ENCODE peak calls at places on chromosomes 11 and 22, in ten cellular contexts. One of them, this sample, is unnamed. For H3K36me3, the result is how much of the 10 kb centered on the place peaks cover.

GRCh38 chr11:121630041-121630440 is 177.3 kb upstream of the SORL1-AS1 start:
- DNase-seq in mesendoderm: no peak
- DNase-seq in lower lobe of right lung: no peak
- DNase-seq in gastrocnemius medialis: no peak
- DNase-seq in uterus: no peak
- DNase-seq in effector memory CD4-positive, alpha-beta T cell: no peak
- DNase-seq in adrenal gland: no peak
- DNase-seq in prostate gland: no peak
- DNase-seq in GM23248: peak
- DNase-seq in ovary: no peak
- DNase-seq in this sample: no peak

GRCh38 chr22:36177160-36177559 is 16.6 kb upstream of the APOL3 start:
- DNase-seq in mesendoderm: no peak
- DNase-seq in lower lobe of right lung: no peak
- DNase-seq in gastrocnemius medialis: no peak
- DNase-seq in uterus: no peak
- DNase-seq in effector memory CD4-positive, alpha-beta T cell: no peak
- DNase-seq in adrenal gland: no peak
- DNase-seq in prostate gland: no peak
- DNase-seq in GM23248: no peak
- DNase-seq in ovary: no peak
- DNase-seq in this sample: peak

GRCh38 chr11:10730151-10730550 is 20.9 kb upstream of the CTR9 start:
- DNase-seq in mesendoderm: no peak
- DNase-seq in lower lobe of right lung: no peak
- DNase-seq in gastrocnemius medialis: no peak
- DNase-seq in uterus: no peak
- DNase-seq in effector memory CD4-positive, alpha-beta T cell: no peak
- DNase-seq in adrenal gland: no peak
- DNase-seq in prostate gland: no peak
- DNase-seq in GM23248: peak
- DNase-seq in ovary: no peak
- DNase-seq in this sample: no peak

GRCh38 chr11:111946499-111946898 is 9.4 kb downstream of the DIXDC1 start:
- DNase-seq in mesendoderm: no peak
- DNase-seq in lower lobe of right lung: no peak
- DNase-seq in gastrocnemius medialis: no peak
- DNase-seq in uterus: no peak
- DNase-seq in effector memory CD4-positive, alpha-beta T cell: no peak
- DNase-seq in adrenal gland: no peak
- DNase-seq in prostate gland: no peak
- DNase-seq in GM23248: no peak
- DNase-seq in ovary: no peak
- DNase-seq in this sample: peak

GRCh38 chr11:32918427-32918826 is 25.8 kb downstream of the QSER1 start:
- DNase-seq in mesendoderm: peak
- DNase-seq in lower lobe of right lung: no peak
- DNase-seq in gastrocnemius medialis: no peak
- DNase-seq in uterus: no peak
- DNase-seq in effector memory CD4-positive, alpha-beta T cell: no peak
- DNase-seq in adrenal gland: no peak
- DNase-seq in prostate gland: no peak
- DNase-seq in GM23248: no peak
- DNase-seq in ovary: no peak
- DNase-seq in this sample: no peak

GRCh38 chr22:35540600-35541253 is at the start of gene RASD2:
- DNase-seq in mesendoderm: peak
- DNase-seq in lower lobe of right lung: no peak
- DNase-seq in gastrocnemius medialis: peak
- DNase-seq in uterus: peak
- DNase-seq in effector memory CD4-positive, alpha-beta T cell: no peak
- DNase-seq in adrenal gland: peak
- DNase-seq in prostate gland: peak
- DNase-seq in GM23248: peak
- DNase-seq in ovary: no peak
- DNase-seq in this sample: no peak

GRCh38 chr22:23903328-23903971 is 9.3 kb downstream of the MIF start:
- DNase-seq in mesendoderm: no peak
- DNase-seq in lower lobe of right lung: no peak
- DNase-seq in gastrocnemius medialis: no peak
- DNase-seq in uterus: no peak
- DNase-seq in effector memory CD4-positive, alpha-beta T cell: no peak
- DNase-seq in adrenal gland: no peak
- DNase-seq in prostate gland: peak
- DNase-seq in GM23248: no peak
- DNase-seq in ovary: no peak
- DNase-seq in this sample: no peak

GRCh38 chr11:117822031-117822521 is 2.5 kb downstream of the FXYD2 start:
- DNase-seq in mesendoderm: peak
- DNase-seq in lower lobe of right lung: no peak
- DNase-seq in gastrocnemius medialis: no peak
- DNase-seq in uterus: no peak
- DNase-seq in effector memory CD4-positive, alpha-beta T cell: no peak
- DNase-seq in adrenal gland: no peak
- DNase-seq in prostate gland: no peak
- DNase-seq in GM23248: peak
- DNase-seq in ovary: peak
- DNase-seq in this sample: no peak

GRCh38 chr11:92843455-92843854 is 126.0 kb upstream of the MTNR1B start:
- DNase-seq in mesendoderm: no peak
- DNase-seq in lower lobe of right lung: no peak
- DNase-seq in gastrocnemius medialis: no peak
- DNase-seq in uterus: no peak
- DNase-seq in effector memory CD4-positive, alpha-beta T cell: no peak
- DNase-seq in adrenal gland: no peak
- DNase-seq in prostate gland: peak
- DNase-seq in GM23248: no peak
- DNase-seq in ovary: no peak
- DNase-seq in this sample: no peak

GRCh38 chr11:36467913-36468312 is 42.2 kb downstream of the TRAF6 start:
- DNase-seq in mesendoderm: no peak
- DNase-seq in lower lobe of right lung: no peak
- DNase-seq in gastrocnemius medialis: peak
- DNase-seq in uterus: no peak
- DNase-seq in effector memory CD4-positive, alpha-beta T cell: no peak
- DNase-seq in adrenal gland: no peak
- DNase-seq in prostate gland: peak
- DNase-seq in GM23248: no peak
- DNase-seq in ovary: no peak
- DNase-seq in this sample: no peak

GRCh38 chr11:288328-289144 is at the start of gene PGGHG:
- DNase-seq in mesendoderm: no peak
- DNase-seq in lower lobe of right lung: peak
- DNase-seq in gastrocnemius medialis: peak
- DNase-seq in uterus: peak
- DNase-seq in effector memory CD4-positive, alpha-beta T cell: peak
- DNase-seq in adrenal gland: peak
- DNase-seq in prostate gland: no peak
- DNase-seq in GM23248: peak
- DNase-seq in ovary: peak
- DNase-seq in this sample: no peak

DNA sequence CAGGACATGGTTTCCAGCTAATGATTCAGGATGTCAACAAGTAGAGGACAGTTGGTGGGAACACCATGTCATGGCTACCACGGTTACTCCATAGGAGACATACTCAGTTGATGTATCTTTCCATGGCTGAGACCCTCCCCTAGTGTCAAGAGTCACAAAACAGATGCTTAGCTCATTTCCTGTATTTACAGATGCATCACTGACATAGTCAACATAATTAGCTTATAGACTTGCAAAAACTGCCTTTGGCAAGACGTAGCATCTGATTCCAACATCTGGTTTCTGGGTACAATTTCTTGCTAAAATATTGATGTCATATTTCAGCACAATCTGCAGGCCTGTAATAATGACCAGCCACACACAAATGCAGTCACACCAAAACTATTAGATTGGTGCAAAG is 550.3 kb downstream of the FAM181B start:
- DNase-seq in mesendoderm: peak
- DNase-seq in lower lobe of right lung: no peak
- DNase-seq in gastrocnemius medialis: no peak
- DNase-seq in uterus: no peak
- DNase-seq in effector memory CD4-positive, alpha-beta T cell: no peak
- DNase-seq in adrenal gland: no peak
- DNase-seq in prostate gland: no peak
- DNase-seq in GM23248: no peak
- DNase-seq in ovary: no peak
- DNase-seq in this sample: no peak
- H3K4me3 ChIP-seq in mesendoderm: no peak
- H3K4me3 ChIP-seq in lower lobe of right lung: no peak
- H3K4me3 ChIP-seq in gastrocnemius medialis: no peak
- H3K4me3 ChIP-seq in uterus: no peak
- H3K4me3 ChIP-seq in effector memory CD4-positive, alpha-beta T cell: no peak
- H3K4me3 ChIP-seq in adrenal gland: no peak
- H3K4me3 ChIP-seq in prostate gland: no peak
- H3K4me3 ChIP-seq in GM23248: no peak
- H3K4me3 ChIP-seq in ovary: no peak
- H3K4me3 ChIP-seq in this sample: no peak

GRCh38 chr11:134261000-134261399 is 7.6 kb downstream of the ACAD8 start:
- DNase-seq in mesendoderm: no peak
- DNase-seq in lower lobe of right lung: no peak
- DNase-seq in gastrocnemius medialis: no peak
- DNase-seq in uterus: no peak
- DNase-seq in effector memory CD4-positive, alpha-beta T cell: no peak
- DNase-seq in adrenal gland: no peak
- DNase-seq in prostate gland: no peak
- DNase-seq in GM23248: no peak
- DNase-seq in ovary: no peak
- DNase-seq in this sample: no peak

GRCh38 chr11:134261626-134262488 is 8.5 kb downstream of the ACAD8 start:
- DNase-seq in mesendoderm: peak
- DNase-seq in lower lobe of right lung: no peak
- DNase-seq in gastrocnemius medialis: no peak
- DNase-seq in uterus: no peak
- DNase-seq in effector memory CD4-positive, alpha-beta T cell: no peak
- DNase-seq in adrenal gland: no peak
- DNase-seq in prostate gland: no peak
- DNase-seq in GM23248: peak
- DNase-seq in ovary: no peak
- DNase-seq in this sample: no peak

GRCh38 chr11:134258577-134258976 is 5.2 kb downstream of the ACAD8 start:
- DNase-seq in mesendoderm: no peak
- DNase-seq in lower lobe of right lung: no peak
- DNase-seq in gastrocnemius medialis: no peak
- DNase-seq in uterus: no peak
- DNase-seq in effector memory CD4-positive, alpha-beta T cell: no peak
- DNase-seq in adrenal gland: no peak
- DNase-seq in prostate gland: peak
- DNase-seq in GM23248: no peak
- DNase-seq in ovary: no peak
- DNase-seq in this sample: no peak

GRCh38 chr11:134257101-134257500 is 3.7 kb downstream of the ACAD8 start:
- DNase-seq in mesendoderm: no peak
- DNase-seq in lower lobe of right lung: no peak
- DNase-seq in gastrocnemius medialis: no peak
- DNase-seq in uterus: no peak
- DNase-seq in effector memory CD4-positive, alpha-beta T cell: no peak
- DNase-seq in adrenal gland: no peak
- DNase-seq in prostate gland: no peak
- DNase-seq in GM23248: no peak
- DNase-seq in ovary: no peak
- DNase-seq in this sample: no peak

DNA sequence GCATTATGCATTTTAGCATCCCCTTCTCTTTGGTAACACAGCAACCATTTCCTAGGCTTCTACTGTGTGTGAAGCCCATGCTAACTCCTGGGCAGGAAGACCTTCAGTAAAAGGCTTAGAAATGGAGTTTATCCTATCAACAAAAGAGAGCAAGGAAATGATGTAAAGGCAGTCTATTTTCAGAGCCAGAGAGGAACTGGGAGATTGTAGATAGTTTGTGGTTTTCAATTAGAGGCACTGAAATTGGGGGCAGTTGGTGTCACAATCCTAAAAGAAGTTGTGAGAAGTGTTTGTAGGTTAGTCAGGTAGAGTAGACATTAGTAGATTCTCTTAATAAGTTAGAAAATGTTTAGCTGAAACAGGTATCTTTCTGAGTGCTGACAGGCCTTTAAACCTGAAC is 7.1 kb downstream of the ACAD8 start:
- DNase-seq in mesendoderm: no peak
- DNase-seq in lower lobe of right lung: no peak
- DNase-seq in gastrocnemius medialis: no peak
- DNase-seq in uterus: no peak
- DNase-seq in effector memory CD4-positive, alpha-beta T cell: no peak
- DNase-seq in adrenal gland: no peak
- DNase-seq in prostate gland: no peak
- DNase-seq in GM23248: no peak
- DNase-seq in ovary: no peak
- DNase-seq in this sample: no peak
- H3K36me3 ChIP-seq in mesendoderm: under half
- H3K36me3 ChIP-seq in lower lobe of right lung: half or more
- H3K36me3 ChIP-seq in gastrocnemius medialis: under half
- H3K36me3 ChIP-seq in uterus: under half
- H3K36me3 ChIP-seq in effector memory CD4-positive, alpha-beta T cell: under half
- H3K36me3 ChIP-seq in adrenal gland: half or more
- H3K36me3 ChIP-seq in prostate gland: under half
- H3K36me3 ChIP-seq in GM23248: under half
- H3K36me3 ChIP-seq in ovary: under half
- H3K36me3 ChIP-seq in this sample: half or more

DNA sequence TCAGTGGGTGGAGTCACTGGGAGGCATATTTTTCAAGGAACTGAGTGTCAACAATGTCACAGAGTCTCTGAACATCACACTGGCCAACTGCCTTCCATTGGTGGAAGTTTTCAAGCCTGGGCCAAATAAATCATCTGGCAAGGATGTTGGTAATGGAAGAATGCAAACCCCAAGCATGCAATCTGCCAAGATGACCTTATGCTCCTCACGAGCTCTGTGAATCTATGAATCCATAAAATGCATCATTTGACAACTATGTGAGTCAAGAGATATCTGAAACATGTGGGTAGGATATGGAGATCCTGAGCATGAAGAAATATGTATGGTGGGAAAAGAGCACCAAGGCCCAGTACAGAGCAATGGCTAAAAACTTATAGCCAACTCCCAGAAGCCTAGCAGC is 122.2 kb downstream of the PLEKHA7 start:
- DNase-seq in mesendoderm: no peak
- DNase-seq in lower lobe of right lung: no peak
- DNase-seq in gastrocnemius medialis: no peak
- DNase-seq in uterus: no peak
- DNase-seq in effector memory CD4-positive, alpha-beta T cell: no peak
- DNase-seq in adrenal gland: no peak
- DNase-seq in prostate gland: no peak
- DNase-seq in GM23248: peak
- DNase-seq in ovary: no peak
- DNase-seq in this sample: no peak
- H3K4me3 ChIP-seq in mesendoderm: no peak
- H3K4me3 ChIP-seq in lower lobe of right lung: no peak
- H3K4me3 ChIP-seq in gastrocnemius medialis: no peak
- H3K4me3 ChIP-seq in uterus: no peak
- H3K4me3 ChIP-seq in effector memory CD4-positive, alpha-beta T cell: no peak
- H3K4me3 ChIP-seq in adrenal gland: no peak
- H3K4me3 ChIP-seq in prostate gland: no peak
- H3K4me3 ChIP-seq in GM23248: no peak
- H3K4me3 ChIP-seq in ovary: no peak
- H3K4me3 ChIP-seq in this sample: no peak

DNA sequence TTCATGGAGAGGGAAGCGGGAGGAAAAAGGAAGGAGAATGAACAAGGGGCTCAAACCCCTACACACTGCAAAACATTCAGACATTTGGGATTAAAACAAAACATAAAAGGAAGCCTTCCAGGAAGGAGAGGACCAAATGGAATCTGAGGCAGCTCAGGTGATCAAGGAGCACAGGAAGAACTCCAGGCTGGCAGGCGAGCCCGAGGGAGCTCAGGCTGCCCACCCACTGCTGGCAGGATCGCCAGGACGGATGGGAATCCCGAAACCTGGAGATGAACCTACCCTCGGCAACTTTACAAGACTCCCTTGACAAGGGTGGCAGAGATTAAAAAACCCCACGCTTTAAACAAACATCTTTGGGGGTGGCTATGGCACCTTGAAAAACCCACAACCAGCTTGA is 5.0 kb upstream of the PYGM start:
- DNase-seq in mesendoderm: no peak
- DNase-seq in lower lobe of right lung: no peak
- DNase-seq in gastrocnemius medialis: peak
- DNase-seq in uterus: no peak
- DNase-seq in effector memory CD4-positive, alpha-beta T cell: no peak
- DNase-seq in adrenal gland: peak
- DNase-seq in prostate gland: no peak
- DNase-seq in GM23248: no peak
- DNase-seq in ovary: no peak
- DNase-seq in this sample: no peak
- H3K36me3 ChIP-seq in mesendoderm: under half
- H3K36me3 ChIP-seq in lower lobe of right lung: half or more
- H3K36me3 ChIP-seq in gastrocnemius medialis: under half
- H3K36me3 ChIP-seq in uterus: under half
- H3K36me3 ChIP-seq in effector memory CD4-positive, alpha-beta T cell: half or more
- H3K36me3 ChIP-seq in adrenal gland: half or more
- H3K36me3 ChIP-seq in prostate gland: under half
- H3K36me3 ChIP-seq in GM23248: half or more
- H3K36me3 ChIP-seq in ovary: under half
- H3K36me3 ChIP-seq in this sample: half or more

This sample was measured in right atrium auricular region.